ENCODE peak calls at places on chromosomes 1 and 21, in ten cellular contexts. One of them, this sample, is unnamed.

GRCh38 chr1:207847116-207847515 is 63.8 kb downstream of the CD34 start:
- DNase-seq in T-helper 1 cell: no peak
- DNase-seq in iPS-NIHi11: no peak
- DNase-seq in CD8-positive, alpha-beta memory T cell: no peak
- DNase-seq in OCI-LY7: no peak
- DNase-seq in putamen: no peak
- DNase-seq in stimulated activated CD8-positive, alpha-beta memory T cell treated with anti-CD3 and anti-CD28 coated beads, Interleukin-15, amount 100 ng/mL, for 4 hours: no peak
- DNase-seq in HTR-8/SVneo: no peak
- DNase-seq in naive B cell: no peak
- DNase-seq in left lung: no peak
- DNase-seq in this sample: no peak

GRCh38 chr1:153238536-153238935 is 21.0 kb upstream of the LORICRIN start:
- DNase-seq in HTR-8/SVneo: no peak
- DNase-seq in OCI-LY7: no peak
- DNase-seq in naive B cell: no peak
- DNase-seq in iPS-NIHi11: peak; percentile 39
- DNase-seq in CD8-positive, alpha-beta memory T cell: no peak
- DNase-seq in left lung: no peak
- DNase-seq in putamen: no peak
- DNase-seq in stimulated activated CD8-positive, alpha-beta memory T cell treated with anti-CD3 and anti-CD28 coated beads, Interleukin-15, amount 100 ng/mL, for 4 hours: no peak
- DNase-seq in T-helper 1 cell: no peak
- DNase-seq in this sample: no peak

GRCh38 chr1:240491156-240491555 is 120.8 kb downstream of the GREM2 start:
- DNase-seq in OCI-LY7: no peak
- DNase-seq in putamen: no peak
- DNase-seq in iPS-NIHi11: no peak
- DNase-seq in left lung: no peak
- DNase-seq in naive B cell: no peak
- DNase-seq in HTR-8/SVneo: peak; percentile 75
- DNase-seq in stimulated activated CD8-positive, alpha-beta memory T cell treated with anti-CD3 and anti-CD28 coated beads, Interleukin-15, amount 100 ng/mL, for 4 hours: no peak
- DNase-seq in CD8-positive, alpha-beta memory T cell: no peak
- DNase-seq in T-helper 1 cell: no peak
- DNase-seq in this sample: no peak

GRCh38 chr21:38839683-38840286 is 34.1 kb downstream of the ETS2 start:
- DNase-seq in OCI-LY7: no peak
- DNase-seq in T-helper 1 cell: no peak
- DNase-seq in stimulated activated CD8-positive, alpha-beta memory T cell treated with anti-CD3 and anti-CD28 coated beads, Interleukin-15, amount 100 ng/mL, for 4 hours: no peak
- DNase-seq in putamen: no peak
- DNase-seq in CD8-positive, alpha-beta memory T cell: no peak
- DNase-seq in naive B cell: no peak
- DNase-seq in iPS-NIHi11: no peak
- DNase-seq in HTR-8/SVneo: peak; percentile 60
- DNase-seq in left lung: no peak
- DNase-seq in this sample: no peak

GRCh38 chr1:45014403-45015028 is 2.5 kb downstream of the UROD start:
- DNase-seq in T-helper 1 cell: peak; percentile 58
- DNase-seq in left lung: no peak
- DNase-seq in stimulated activated CD8-positive, alpha-beta memory T cell treated with anti-CD3 and anti-CD28 coated beads, Interleukin-15, amount 100 ng/mL, for 4 hours: peak; percentile 64
- DNase-seq in putamen: peak; percentile 82
- DNase-seq in CD8-positive, alpha-beta memory T cell: peak; percentile 71
- DNase-seq in OCI-LY7: peak; percentile 84
- DNase-seq in HTR-8/SVneo: peak; percentile 69
- DNase-seq in iPS-NIHi11: peak; percentile 78
- DNase-seq in naive B cell: peak; percentile 75
- DNase-seq in this sample: peak; percentile 84

GRCh38 chr1:218350909-218351616 is 5.9 kb downstream of the TGFB2 start:
- DNase-seq in OCI-LY7: no peak
- DNase-seq in iPS-NIHi11: no peak
- DNase-seq in naive B cell: peak; percentile 56
- DNase-seq in left lung: no peak
- DNase-seq in T-helper 1 cell: no peak
- DNase-seq in HTR-8/SVneo: no peak
- DNase-seq in putamen: no peak
- DNase-seq in stimulated activated CD8-positive, alpha-beta memory T cell treated with anti-CD3 and anti-CD28 coated beads, Interleukin-15, amount 100 ng/mL, for 4 hours: no peak
- DNase-seq in CD8-positive, alpha-beta memory T cell: peak; percentile 4
- DNase-seq in this sample: no peak

GRCh38 chr1:168755800-168756418 is 26.9 kb upstream of the DPT start:
- DNase-seq in stimulated activated CD8-positive, alpha-beta memory T cell treated with anti-CD3 and anti-CD28 coated beads, Interleukin-15, amount 100 ng/mL, for 4 hours: no peak
- DNase-seq in HTR-8/SVneo: no peak
- DNase-seq in putamen: no peak
- DNase-seq in naive B cell: no peak
- DNase-seq in OCI-LY7: no peak
- DNase-seq in T-helper 1 cell: no peak
- DNase-seq in iPS-NIHi11: no peak
- DNase-seq in left lung: no peak
- DNase-seq in CD8-positive, alpha-beta memory T cell: no peak
- DNase-seq in this sample: no peak

GRCh38 chr1:39802496-39803260 is 14.0 kb upstream of the BMP8B start:
- DNase-seq in CD8-positive, alpha-beta memory T cell: no peak
- DNase-seq in T-helper 1 cell: no peak
- DNase-seq in OCI-LY7: no peak
- DNase-seq in HTR-8/SVneo: no peak
- DNase-seq in putamen: no peak
- DNase-seq in naive B cell: no peak
- DNase-seq in left lung: no peak
- DNase-seq in iPS-NIHi11: no peak
- DNase-seq in stimulated activated CD8-positive, alpha-beta memory T cell treated with anti-CD3 and anti-CD28 coated beads, Interleukin-15, amount 100 ng/mL, for 4 hours: no peak
- DNase-seq in this sample: no peak

GRCh38 chr1:64133036-64133435 is 70.4 kb upstream of the UBE2U start:
- DNase-seq in CD8-positive, alpha-beta memory T cell: no peak
- DNase-seq in left lung: no peak
- DNase-seq in HTR-8/SVneo: peak; percentile 73
- DNase-seq in T-helper 1 cell: no peak
- DNase-seq in iPS-NIHi11: no peak
- DNase-seq in stimulated activated CD8-positive, alpha-beta memory T cell treated with anti-CD3 and anti-CD28 coated beads, Interleukin-15, amount 100 ng/mL, for 4 hours: no peak
- DNase-seq in putamen: no peak
- DNase-seq in naive B cell: no peak
- DNase-seq in OCI-LY7: no peak
- DNase-seq in this sample: no peak

GRCh38 chr1:10528066-10529014 is 53.6 kb downstream of the PEX14 start:
- DNase-seq in stimulated activated CD8-positive, alpha-beta memory T cell treated with anti-CD3 and anti-CD28 coated beads, Interleukin-15, amount 100 ng/mL, for 4 hours: no peak
- DNase-seq in CD8-positive, alpha-beta memory T cell: no peak
- DNase-seq in OCI-LY7: no peak
- DNase-seq in putamen: no peak
- DNase-seq in naive B cell: no peak
- DNase-seq in left lung: no peak
- DNase-seq in iPS-NIHi11: no peak
- DNase-seq in T-helper 1 cell: no peak
- DNase-seq in HTR-8/SVneo: peak; percentile 73
- DNase-seq in this sample: no peak

GRCh38 chr1:108041360-108042143 is 76.6 kb upstream of the VAV3 start:
- DNase-seq in CD8-positive, alpha-beta memory T cell: peak; percentile 16
- DNase-seq in T-helper 1 cell: no peak
- DNase-seq in HTR-8/SVneo: no peak
- DNase-seq in stimulated activated CD8-positive, alpha-beta memory T cell treated with anti-CD3 and anti-CD28 coated beads, Interleukin-15, amount 100 ng/mL, for 4 hours: no peak
- DNase-seq in OCI-LY7: peak; percentile 8
- DNase-seq in iPS-NIHi11: no peak
- DNase-seq in naive B cell: peak; percentile 59
- DNase-seq in left lung: no peak
- DNase-seq in putamen: no peak
- DNase-seq in this sample: no peak

GRCh38 chr1:204466416-204467405 is 27.9 kb downstream of the PIK3C2B start:
- DNase-seq in CD8-positive, alpha-beta memory T cell: no peak
- DNase-seq in left lung: no peak
- DNase-seq in putamen: peak; percentile 97
- DNase-seq in HTR-8/SVneo: no peak
- DNase-seq in stimulated activated CD8-positive, alpha-beta memory T cell treated with anti-CD3 and anti-CD28 coated beads, Interleukin-15, amount 100 ng/mL, for 4 hours: no peak
- DNase-seq in OCI-LY7: no peak
- DNase-seq in naive B cell: no peak
- DNase-seq in T-helper 1 cell: no peak
- DNase-seq in iPS-NIHi11: no peak
- DNase-seq in this sample: no peak

GRCh38 chr1:60279798-60280197 is 206.2 kb upstream of the C1orf87 start:
- DNase-seq in naive B cell: no peak
- DNase-seq in HTR-8/SVneo: no peak
- DNase-seq in putamen: no peak
- DNase-seq in OCI-LY7: no peak
- DNase-seq in iPS-NIHi11: no peak
- DNase-seq in CD8-positive, alpha-beta memory T cell: no peak
- DNase-seq in stimulated activated CD8-positive, alpha-beta memory T cell treated with anti-CD3 and anti-CD28 coated beads, Interleukin-15, amount 100 ng/mL, for 4 hours: no peak
- DNase-seq in left lung: no peak
- DNase-seq in T-helper 1 cell: no peak
- DNase-seq in this sample: no peak

GRCh38 chr1:15027515-15027948 is 126.0 kb upstream of the TMEM51 start:
- DNase-seq in iPS-NIHi11: peak; percentile 88
- DNase-seq in left lung: peak; percentile 86
- DNase-seq in OCI-LY7: peak; percentile 49
- DNase-seq in naive B cell: no peak
- DNase-seq in HTR-8/SVneo: peak; percentile 53
- DNase-seq in putamen: peak; percentile 50
- DNase-seq in T-helper 1 cell: no peak
- DNase-seq in stimulated activated CD8-positive, alpha-beta memory T cell treated with anti-CD3 and anti-CD28 coated beads, Interleukin-15, amount 100 ng/mL, for 4 hours: no peak
- DNase-seq in CD8-positive, alpha-beta memory T cell: no peak
- DNase-seq in this sample: peak; percentile 72

GRCh38 chr21:17406202-17406601 is 106.6 kb upstream of the CXADR start:
- DNase-seq in T-helper 1 cell: no peak
- DNase-seq in naive B cell: no peak
- DNase-seq in HTR-8/SVneo: no peak
- DNase-seq in OCI-LY7: no peak
- DNase-seq in putamen: no peak
- DNase-seq in CD8-positive, alpha-beta memory T cell: no peak
- DNase-seq in stimulated activated CD8-positive, alpha-beta memory T cell treated with anti-CD3 and anti-CD28 coated beads, Interleukin-15, amount 100 ng/mL, for 4 hours: no peak
- DNase-seq in left lung: no peak
- DNase-seq in iPS-NIHi11: no peak
- DNase-seq in this sample: no peak

GRCh38 chr1:230231739-230232075 is 164.7 kb downstream of the GALNT2 start:
- DNase-seq in T-helper 1 cell: no peak
- DNase-seq in HTR-8/SVneo: no peak
- DNase-seq in naive B cell: no peak
- DNase-seq in stimulated activated CD8-positive, alpha-beta memory T cell treated with anti-CD3 and anti-CD28 coated beads, Interleukin-15, amount 100 ng/mL, for 4 hours: no peak
- DNase-seq in OCI-LY7: no peak
- DNase-seq in left lung: peak; percentile 81
- DNase-seq in CD8-positive, alpha-beta memory T cell: no peak
- DNase-seq in putamen: no peak
- DNase-seq in iPS-NIHi11: no peak
- DNase-seq in this sample: no peak

GRCh38 chr1:151047591-151047924 is at the start of gene C1orf56:
- DNase-seq in putamen: peak; percentile 77
- DNase-seq in HTR-8/SVneo: no peak
- DNase-seq in iPS-NIHi11: peak; percentile 92
- DNase-seq in naive B cell: peak; percentile 66
- DNase-seq in T-helper 1 cell: no peak
- DNase-seq in left lung: peak; percentile 92
- DNase-seq in CD8-positive, alpha-beta memory T cell: peak; percentile 54
- DNase-seq in stimulated activated CD8-positive, alpha-beta memory T cell treated with anti-CD3 and anti-CD28 coated beads, Interleukin-15, amount 100 ng/mL, for 4 hours: no peak
- DNase-seq in OCI-LY7: no peak
- DNase-seq in this sample: peak; percentile 79

GRCh38 chr1:113976609-113977278 is 2.5 kb upstream of the OLFML3 start:
- DNase-seq in left lung: no peak
- DNase-seq in iPS-NIHi11: peak; percentile 58
- DNase-seq in HTR-8/SVneo: peak; percentile 6
- DNase-seq in putamen: no peak
- DNase-seq in T-helper 1 cell: no peak
- DNase-seq in CD8-positive, alpha-beta memory T cell: no peak
- DNase-seq in naive B cell: no peak
- DNase-seq in OCI-LY7: peak; percentile 30
- DNase-seq in stimulated activated CD8-positive, alpha-beta memory T cell treated with anti-CD3 and anti-CD28 coated beads, Interleukin-15, amount 100 ng/mL, for 4 hours: no peak
- DNase-seq in this sample: peak; percentile 62

GRCh38 chr1:197787056-197787455 is 11.8 kb upstream of the DENND1B start:
- DNase-seq in T-helper 1 cell: no peak
- DNase-seq in CD8-positive, alpha-beta memory T cell: no peak
- DNase-seq in iPS-NIHi11: no peak
- DNase-seq in putamen: no peak
- DNase-seq in naive B cell: no peak
- DNase-seq in left lung: no peak
- DNase-seq in OCI-LY7: no peak
- DNase-seq in HTR-8/SVneo: no peak
- DNase-seq in stimulated activated CD8-positive, alpha-beta memory T cell treated with anti-CD3 and anti-CD28 coated beads, Interleukin-15, amount 100 ng/mL, for 4 hours: no peak
- DNase-seq in this sample: no peak

GRCh38 chr1:65278344-65279091 is 30.8 kb upstream of the DNAJC6 start:
- DNase-seq in naive B cell: no peak
- DNase-seq in putamen: no peak
- DNase-seq in T-helper 1 cell: no peak
- DNase-seq in left lung: no peak
- DNase-seq in CD8-positive, alpha-beta memory T cell: no peak
- DNase-seq in stimulated activated CD8-positive, alpha-beta memory T cell treated with anti-CD3 and anti-CD28 coated beads, Interleukin-15, amount 100 ng/mL, for 4 hours: no peak
- DNase-seq in iPS-NIHi11: no peak
- DNase-seq in OCI-LY7: no peak
- DNase-seq in HTR-8/SVneo: no peak
- DNase-seq in this sample: no peak

GRCh38 chr1:29973406-29973805 is 737.1 kb downstream of the PTPRU start:
- DNase-seq in naive B cell: no peak
- DNase-seq in putamen: no peak
- DNase-seq in CD8-positive, alpha-beta memory T cell: no peak
- DNase-seq in OCI-LY7: no peak
- DNase-seq in iPS-NIHi11: no peak
- DNase-seq in T-helper 1 cell: no peak
- DNase-seq in left lung: no peak
- DNase-seq in stimulated activated CD8-positive, alpha-beta memory T cell treated with anti-CD3 and anti-CD28 coated beads, Interleukin-15, amount 100 ng/mL, for 4 hours: no peak
- DNase-seq in HTR-8/SVneo: no peak
- DNase-seq in this sample: peak; percentile 39

GRCh38 chr21:39319814-39320332 is 6.4 kb upstream of the BRWD1 start:
- DNase-seq in putamen: no peak
- DNase-seq in stimulated activated CD8-positive, alpha-beta memory T cell treated with anti-CD3 and anti-CD28 coated beads, Interleukin-15, amount 100 ng/mL, for 4 hours: no peak
- DNase-seq in naive B cell: no peak
- DNase-seq in OCI-LY7: no peak
- DNase-seq in HTR-8/SVneo: no peak
- DNase-seq in T-helper 1 cell: no peak
- DNase-seq in CD8-positive, alpha-beta memory T cell: no peak
- DNase-seq in left lung: no peak
- DNase-seq in iPS-NIHi11: no peak
- DNase-seq in this sample: no peak

GRCh38 chr1:234083460-234083859 is 179.0 kb downstream of the SLC35F3 start:
- DNase-seq in stimulated activated CD8-positive, alpha-beta memory T cell treated with anti-CD3 and anti-CD28 coated beads, Interleukin-15, amount 100 ng/mL, for 4 hours: no peak
- DNase-seq in iPS-NIHi11: no peak
- DNase-seq in OCI-LY7: no peak
- DNase-seq in T-helper 1 cell: no peak
- DNase-seq in putamen: peak; percentile 67
- DNase-seq in left lung: no peak
- DNase-seq in CD8-positive, alpha-beta memory T cell: no peak
- DNase-seq in HTR-8/SVneo: no peak
- DNase-seq in naive B cell: no peak
- DNase-seq in this sample: no peak

GRCh38 chr1:3940081-3940755 is 40.1 kb upstream of the C1orf174 start:
- DNase-seq in naive B cell: no peak
- DNase-seq in CD8-positive, alpha-beta memory T cell: no peak
- DNase-seq in stimulated activated CD8-positive, alpha-beta memory T cell treated with anti-CD3 and anti-CD28 coated beads, Interleukin-15, amount 100 ng/mL, for 4 hours: no peak
- DNase-seq in left lung: no peak
- DNase-seq in iPS-NIHi11: no peak
- DNase-seq in putamen: no peak
- DNase-seq in HTR-8/SVneo: no peak
- DNase-seq in T-helper 1 cell: no peak
- DNase-seq in OCI-LY7: no peak
- DNase-seq in this sample: no peak

GRCh38 chr1:156641761-156642264 is at the start of gene BCAN:
- DNase-seq in CD8-positive, alpha-beta memory T cell: no peak
- DNase-seq in stimulated activated CD8-positive, alpha-beta memory T cell treated with anti-CD3 and anti-CD28 coated beads, Interleukin-15, amount 100 ng/mL, for 4 hours: no peak
- DNase-seq in HTR-8/SVneo: no peak
- DNase-seq in naive B cell: no peak
- DNase-seq in putamen: peak; percentile 69
- DNase-seq in left lung: no peak
- DNase-seq in iPS-NIHi11: peak; percentile 89
- DNase-seq in T-helper 1 cell: no peak
- DNase-seq in OCI-LY7: no peak
- DNase-seq in this sample: peak; percentile 78

GRCh38 chr1:243345205-243345604 is 89.4 kb downstream of the SDCCAG8 start:
- DNase-seq in naive B cell: no peak
- DNase-seq in CD8-positive, alpha-beta memory T cell: no peak
- DNase-seq in T-helper 1 cell: no peak
- DNase-seq in putamen: peak; percentile 19
- DNase-seq in OCI-LY7: no peak
- DNase-seq in stimulated activated CD8-positive, alpha-beta memory T cell treated with anti-CD3 and anti-CD28 coated beads, Interleukin-15, amount 100 ng/mL, for 4 hours: no peak
- DNase-seq in HTR-8/SVneo: no peak
- DNase-seq in left lung: no peak
- DNase-seq in iPS-NIHi11: no peak
- DNase-seq in this sample: no peak

GRCh38 chr1:68103006-68103545 is 52.6 kb upstream of the DIRAS3 start:
- DNase-seq in naive B cell: no peak
- DNase-seq in CD8-positive, alpha-beta memory T cell: no peak
- DNase-seq in OCI-LY7: no peak
- DNase-seq in putamen: no peak
- DNase-seq in HTR-8/SVneo: no peak
- DNase-seq in stimulated activated CD8-positive, alpha-beta memory T cell treated with anti-CD3 and anti-CD28 coated beads, Interleukin-15, amount 100 ng/mL, for 4 hours: no peak
- DNase-seq in T-helper 1 cell: no peak
- DNase-seq in iPS-NIHi11: no peak
- DNase-seq in left lung: no peak
- DNase-seq in this sample: no peak

GRCh38 chr1:10530281-10530740 is 55.6 kb downstream of the PEX14 start:
- DNase-seq in naive B cell: no peak
- DNase-seq in CD8-positive, alpha-beta memory T cell: no peak
- DNase-seq in iPS-NIHi11: peak; percentile 84
- DNase-seq in OCI-LY7: no peak
- DNase-seq in T-helper 1 cell: no peak
- DNase-seq in putamen: no peak
- DNase-seq in HTR-8/SVneo: peak; percentile 73
- DNase-seq in stimulated activated CD8-positive, alpha-beta memory T cell treated with anti-CD3 and anti-CD28 coated beads, Interleukin-15, amount 100 ng/mL, for 4 hours: no peak
- DNase-seq in left lung: peak; percentile 88
- DNase-seq in this sample: peak; percentile 78